ENCODE peak calls at places on chromosomes 7 and 10, in four cellular contexts. U is effector memory CD8-positive, alpha-beta T cell; A is NCI-H774; K is effector memory CD4-positive, alpha-beta T cell. G is an unnamed sample.

GRCh38 chr7:14235056-14235455 is 245.6 kb upstream of the ETV1 start:
- DNase-seq in U (no peak), K (no peak), A (no peak), G (no peak)

GRCh38 chr7:132191418-132191817 is 384.9 kb downstream of the PLXNA4 start:
- DNase-seq in K (no peak), U (no peak), A (no peak), G (no peak)

GRCh38 chr10:117454502-117454901 is 79.3 kb upstream of the PDZD8 start:
- DNase-seq in U (no peak), K (no peak), A (no peak), G (no peak)

GRCh38 chr7:55128693-55129394 is 110.0 kb downstream of the EGFR start:
- DNase-seq in K (no peak), U (no peak), A (no peak), G (no peak)

GRCh38 chr7:72325561-72325960 is 86.6 kb downstream of the CALN1 start:
- DNase-seq in U (no peak), A (no peak), K (no peak), G (no peak)

GRCh38 chr7:95545007-95545615 is 51.2 kb downstream of the PDK4 start:
- DNase-seq in A (no peak), U (no peak), K (no peak), G (no peak)

GRCh38 chr10:81031774-81032173 is 494.1 kb downstream of the SH2D4B start:
- DNase-seq in K (no peak), U (no peak), A (no peak), G (no peak)

GRCh38 chr10:61836233-61836887 is 65.1 kb upstream of the ARID5B start:
- DNase-seq in U (no peak), K (no peak), A (no peak), G (no peak)

GRCh38 chr7:104442461-104442860 is 114.1 kb downstream of the LHFPL3 start:
- DNase-seq in A (no peak), U (no peak), K (no peak), G (no peak)

GRCh38 chr10:20858292-20859124 is 38.6 kb downstream of the NEBL start:
- DNase-seq in U (no peak), A (peak), K (no peak), G (no peak)

GRCh38 chr7:122059516-122059915 is 84.5 kb downstream of the AASS start:
- DNase-seq in U (no peak), A (no peak), K (no peak), G (no peak)

GRCh38 chr10:69324583-69324982 is 46.3 kb downstream of the HK1 start:
- DNase-seq in A (no peak), K (no peak), U (no peak), G (no peak)

GRCh38 chr10:131848741-131849590 is 51.8 kb upstream of the PPP2R2D start:
- DNase-seq in U (no peak), A (no peak), K (no peak), G (no peak)

GRCh38 chr7:35356495-35356894 is 102.6 kb upstream of the TBX20 start:
- DNase-seq in U (no peak), A (no peak), K (no peak), G (no peak)

GRCh38 chr10:21441625-21442024 is 83.9 kb downstream of the SKIDA1 start:
- DNase-seq in A (no peak), K (no peak), U (no peak), G (no peak)

GRCh38 chr7:21134631-21135030 is 293.3 kb upstream of the SP4 start:
- DNase-seq in A (no peak), U (no peak), K (no peak), G (no peak)

GRCh38 chr7:39509441-39509840 is 56.8 kb upstream of the YAE1 start:
- DNase-seq in U (no peak), K (no peak), A (no peak), G (peak)

GRCh38 chr7:128939861-128940410 is 2.2 kb downstream of the IRF5 start:
- DNase-seq in U (no peak), A (no peak), K (no peak), G (no peak)

GRCh38 chr10:98361636-98362035 is 53.3 kb downstream of the PYROXD2 start:
- DNase-seq in A (no peak), U (no peak), K (no peak), G (no peak)

GRCh38 chr7:123718773-123719480 is 29.9 kb downstream of the WASL start:
- DNase-seq in A (no peak), U (no peak), K (no peak), G (no peak)

GRCh38 chr10:17210361-17210760 is 8.9 kb upstream of the TRDMT1 start:
- DNase-seq in A (no peak), U (no peak), K (no peak), G (no peak)

GRCh38 chr10:93288679-93289634 is 193.2 kb downstream of the MYOF start:
- DNase-seq in A (peak), K (peak), U (peak), G (peak)

GRCh38 chr10:72611783-72612182 is 14.1 kb downstream of the MICU1 start:
- DNase-seq in K (no peak), A (no peak), U (no peak), G (no peak)

GRCh38 chr10:102514487-102515311 is 10.9 kb downstream of the SUFU start:
- DNase-seq in U (no peak), K (no peak), A (no peak), G (no peak)

GRCh38 chr7:104940023-104940710 is 73.8 kb upstream of the KMT2E start:
- DNase-seq in U (no peak), K (no peak), A (no peak), G (no peak)

GRCh38 chr10:94626476-94626875 is 57.1 kb upstream of the CYP2C18 start:
- DNase-seq in A (no peak), K (no peak), U (no peak), G (no peak)

GRCh38 chr10:4046030-4046429 is 261.0 kb upstream of the KLF6 start:
- DNase-seq in K (no peak), A (no peak), U (no peak), G (no peak)

GRCh38 chr7:82413237-82413636 is 30.3 kb downstream of the CACNA2D1 start:
- DNase-seq in K (no peak), U (no peak), A (no peak), G (no peak)

GRCh38 chr10:132339276-132339675 is 7.3 kb downstream of the LRRC27 start:
- DNase-seq in A (no peak), K (no peak), U (no peak), G (no peak)

GRCh38 chr7:154308928-154309327 is 256.7 kb downstream of the DPP6 start:
- DNase-seq in A (no peak), K (no peak), U (no peak), G (no peak)

G was measured in KG1.